ENCODE peak calls at places on chromosomes 7 and 10, in nine cellular contexts. Y, P, N, D, S, X, G, W and K are unnamed samples. For H3K4me1, the result is how much of the 10 kb centered on the place peaks cover.

GRCh38 chr10:71312840-71313789 is 5.9 kb upstream of the SLC29A3 start:
- DNase-seq in P (peak), D (no peak), N (no peak), X (no peak), W (peak), Y (peak), S (no peak), G (peak), K (peak)

GRCh38 chr10:26798298-26798697 is 62.5 kb downstream of the ABI1 start:
- DNase-seq in N (no peak), Y (no peak), X (no peak), D (no peak), S (no peak), G (no peak), P (no peak), W (no peak), K (no peak)

GRCh38 chr7:150717821-150718420 is 1.5 kb downstream of the GIMAP1 start:
- DNase-seq in Y (no peak), P (no peak), N (no peak), S (no peak), G (no peak), X (no peak), D (peak), W (no peak), K (no peak)

GRCh38 chr7:32427769-32428291 is 62.4 kb downstream of the LSM5 start:
- DNase-seq in G (peak), N (peak), W (peak), S (peak), D (peak), Y (peak), P (peak), X (peak), K (peak)

GRCh38 chr7:143316492-143316891 is 581 bp downstream of the CLCN1 start:
- DNase-seq in G (no peak), P (no peak), D (no peak), Y (no peak), S (no peak), N (no peak), W (no peak), X (no peak), K (no peak)

GRCh38 chr10:86261470-86261869 is 105.1 kb downstream of the GRID1 start:
- DNase-seq in P (no peak), N (no peak), G (no peak), D (no peak), X (no peak), Y (no peak), S (no peak), W (no peak), K (no peak)

GRCh38 chr10:15491856-15492255 is 120.8 kb upstream of the FAM171A1 start:
- DNase-seq in Y (no peak), G (no peak), D (no peak), X (no peak), P (no peak), W (no peak), S (no peak), N (no peak), K (no peak)

GRCh38 chr7:27160147-27160545 is 3.7 kb upstream of the HOXA7 start:
- DNase-seq in P (peak), X (no peak), D (no peak), S (no peak), Y (no peak), W (peak), N (no peak), G (peak), K (peak)

GRCh38 chr7:91164948-91165845 is 99.0 kb upstream of the FZD1 start:
- DNase-seq in N (no peak), S (no peak), P (no peak), X (no peak), W (no peak), G (no peak), Y (no peak), D (no peak), K (no peak)

GRCh38 chr10:110460111-110460809 is 37.4 kb upstream of the DUSP5 start:
- DNase-seq in G (peak), D (peak), S (peak), Y (no peak), N (peak), X (no peak), P (peak), W (no peak), K (peak)

GRCh38 chr7:1604383-1604782 is 34.6 kb upstream of the PSMG3 start:
- DNase-seq in N (no peak), Y (no peak), P (no peak), X (no peak), W (no peak), S (no peak), D (no peak), G (no peak), K (no peak)

GRCh38 chr7:2123360-2123759 is 109.4 kb downstream of the MAD1L1 start:
- DNase-seq in S (no peak), Y (no peak), X (no peak), W (no peak), D (no peak), N (no peak), G (peak), P (no peak), K (no peak)

GRCh38 chr10:96570983-96571964 is 15.5 kb downstream of the TM9SF3 start:
- DNase-seq in G (no peak), W (no peak), P (no peak), S (no peak), X (no peak), N (no peak), Y (no peak), D (no peak), K (no peak)
- H3K27ac ChIP-seq in G (no peak), W (no peak), P (no peak), S (no peak), X (no peak), N (no peak), Y (peak), D (no peak), K (no peak)

DNA sequence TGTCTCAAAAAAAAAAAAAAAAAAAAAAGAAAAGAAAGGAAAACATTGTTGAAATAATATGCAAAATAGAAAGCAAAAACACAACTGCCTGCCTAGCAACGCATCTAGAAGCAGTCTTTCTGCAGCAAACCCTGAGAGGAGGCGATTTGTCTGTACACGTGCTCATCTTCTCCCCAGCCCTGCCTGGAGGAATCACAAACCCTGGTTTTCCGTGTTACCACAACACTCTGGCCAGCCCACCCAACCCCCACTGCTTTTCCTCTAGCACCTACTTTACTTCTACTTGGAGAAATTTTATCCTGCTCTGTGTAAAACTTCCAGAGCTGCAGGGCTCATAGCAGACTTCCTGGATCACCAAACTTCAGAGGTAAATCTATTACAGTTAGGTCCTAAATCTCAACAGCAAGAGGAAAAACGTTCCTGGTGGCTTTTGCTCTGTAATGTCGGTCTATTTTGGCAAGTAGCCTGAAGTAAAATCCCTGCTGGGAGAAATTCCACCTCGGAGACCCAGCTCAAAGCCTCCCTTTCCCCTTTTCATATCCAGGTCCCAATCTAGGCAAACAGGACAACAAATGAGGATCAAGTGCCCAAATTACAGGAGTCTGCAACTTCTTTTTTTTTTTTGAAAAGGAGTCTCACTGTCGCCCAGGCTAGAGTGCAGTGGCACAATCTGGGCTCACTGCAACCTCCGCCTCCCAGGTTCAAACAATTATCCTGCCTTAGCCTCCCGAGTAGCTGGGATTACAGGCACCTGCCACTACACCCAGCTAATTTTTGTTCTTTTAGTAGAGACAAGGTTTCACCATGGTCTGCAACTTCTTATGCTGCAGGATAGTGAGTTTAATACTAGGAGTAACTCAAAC is 91.6 kb downstream of the DNMBP start:
- DNase-seq in X (no peak), G (peak), Y (no peak), P (peak), N (no peak), D (peak), S (peak), W (peak), K (no peak)
- H3K4me3 ChIP-seq in X (no peak), G (peak), Y (no peak), P (peak), N (no peak), D (no peak), S (peak), W (peak), K (peak)

GRCh38 chr7:41885748-41886147 is 182.9 kb upstream of the INHBA start:
- DNase-seq in D (no peak), Y (no peak), P (no peak), X (no peak), S (no peak), W (no peak), G (no peak), N (no peak), K (no peak)

GRCh38 chr7:41887446-41887845 is 184.6 kb upstream of the INHBA start:
- DNase-seq in D (no peak), N (no peak), S (no peak), P (no peak), G (no peak), W (no peak), X (no peak), Y (no peak), K (no peak)

GRCh38 chr7:41885078-41885477 is 182.2 kb upstream of the INHBA start:
- DNase-seq in S (no peak), D (no peak), N (no peak), P (no peak), W (no peak), G (no peak), X (no peak), Y (no peak), K (no peak)

GRCh38 chr7:41886906-41887311 is 184.0 kb upstream of the INHBA start:
- DNase-seq in P (peak), X (no peak), N (no peak), S (no peak), G (peak), Y (no peak), W (peak), D (no peak), K (peak)

GRCh38 chr7:41886257-41886905 is 183.5 kb upstream of the INHBA start:
- DNase-seq in S (no peak), W (peak), G (peak), P (peak), D (no peak), X (no peak), N (no peak), Y (no peak), K (peak)
- H3K4me1 ChIP-seq in S (under half), W (under half), G (under half), P (under half), D (under half), X (under half), N (under half), Y (under half), K (under half)

GRCh38 chr7:132075573-132075972 is 500.7 kb downstream of the PLXNA4 start:
- DNase-seq in Y (no peak), N (no peak), G (no peak), S (no peak), P (no peak), D (no peak), W (no peak), X (no peak), K (no peak)

GRCh38 chr7:132072873-132073272 is 503.4 kb downstream of the PLXNA4 start:
- DNase-seq in W (no peak), Y (no peak), N (no peak), P (no peak), G (no peak), X (no peak), S (no peak), D (no peak), K (no peak)

GRCh38 chr7:132076301-132077049 is 499.8 kb downstream of the PLXNA4 start:
- DNase-seq in G (no peak), X (no peak), P (no peak), S (no peak), Y (no peak), W (no peak), N (no peak), D (no peak), K (no peak)

GRCh38 chr7:132073920-132074589 is 502.2 kb downstream of the PLXNA4 start:
- DNase-seq in Y (no peak), G (no peak), W (no peak), N (no peak), D (no peak), P (no peak), X (no peak), S (no peak), K (no peak)

DNA sequence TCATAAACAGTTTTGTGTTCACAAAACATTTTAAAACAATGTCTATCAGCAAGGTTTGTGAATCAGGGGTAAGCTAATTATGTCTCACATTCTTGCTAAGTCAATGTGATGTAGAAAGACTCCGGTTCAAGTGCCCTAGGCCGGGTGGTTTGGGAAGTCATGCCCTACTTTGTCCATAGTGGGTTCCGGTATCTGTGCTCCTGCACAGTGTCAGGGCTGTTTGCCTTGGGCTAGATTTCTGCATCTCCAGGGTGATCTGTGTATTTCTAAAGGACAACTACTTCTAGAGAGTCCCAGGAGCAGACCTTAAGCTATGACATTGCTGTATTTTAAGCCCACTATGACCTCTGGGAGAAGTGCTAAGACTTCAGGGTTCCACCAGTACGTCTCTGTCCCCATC is 504.1 kb downstream of the PLXNA4 start:
- DNase-seq in N (no peak), D (no peak), Y (no peak), W (no peak), S (no peak), G (no peak), P (no peak), X (no peak), K (no peak)
- H3K27ac ChIP-seq in N (no peak), D (no peak), Y (no peak), W (no peak), S (no peak), G (no peak), P (no peak), X (no peak), K (no peak)

DNA sequence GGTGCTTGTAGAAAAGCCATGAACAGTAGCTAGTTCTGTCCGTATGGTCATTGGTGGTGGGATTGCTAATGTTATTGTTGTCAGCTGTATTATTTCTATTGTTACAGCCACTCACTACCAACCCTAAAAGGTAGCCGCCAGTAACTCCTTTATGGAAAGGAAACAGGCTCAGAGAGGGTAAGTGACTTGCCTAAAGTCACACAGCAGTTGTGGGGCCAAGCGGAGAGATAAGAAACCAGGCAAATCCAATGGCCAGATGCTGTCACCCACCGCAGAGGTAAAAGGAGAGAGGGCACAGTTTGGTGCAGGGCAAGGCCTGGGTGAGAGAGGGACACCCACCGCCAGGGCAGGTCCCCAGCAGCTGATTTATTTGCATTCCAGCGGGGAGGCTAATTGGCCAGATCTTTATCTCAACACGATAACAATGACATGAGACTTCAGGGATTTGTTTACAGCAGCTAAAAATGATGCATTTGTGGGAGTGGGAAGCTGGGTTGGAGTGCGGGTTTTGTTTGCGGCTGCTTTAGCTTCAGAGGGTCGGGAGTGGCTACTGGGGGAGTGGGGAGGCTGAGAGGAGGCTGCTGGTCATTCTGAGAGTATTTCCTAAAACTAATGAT is 8.6 kb upstream of the NKX2-3 start:
- DNase-seq in X (no peak), Y (no peak), G (no peak), W (no peak), P (no peak), N (no peak), D (no peak), S (no peak), K (no peak)
- H3K4me3 ChIP-seq in X (no peak), Y (no peak), G (no peak), W (no peak), P (no peak), N (no peak), D (no peak), S (no peak), K (no peak)

GRCh38 chr7:112162161-112163020 is 43.8 kb downstream of the DOCK4 start:
- DNase-seq in N (no peak), W (no peak), P (peak), D (peak), G (peak), Y (peak), X (no peak), S (peak), K (peak)
- H3K4me1 ChIP-seq in N (under half), W (under half), P (half or more), D (half or more), G (under half), Y (under half), X (under half), S (half or more), K (under half)

GRCh38 chr10:63319231-63319630 is 146.5 kb downstream of the JMJD1C start:
- DNase-seq in W (no peak), Y (no peak), G (no peak), D (no peak), X (no peak), S (no peak), N (no peak), P (no peak), K (no peak)

GRCh38 chr10:63318491-63318890 is 147.3 kb downstream of the JMJD1C start:
- DNase-seq in W (no peak), P (no peak), Y (no peak), D (no peak), G (no peak), S (no peak), X (no peak), N (no peak), K (no peak)

GRCh38 chr10:63313066-63313465 is 152.7 kb downstream of the JMJD1C start:
- DNase-seq in P (no peak), W (no peak), Y (no peak), N (no peak), S (no peak), X (no peak), G (no peak), D (no peak), K (no peak)

DNA sequence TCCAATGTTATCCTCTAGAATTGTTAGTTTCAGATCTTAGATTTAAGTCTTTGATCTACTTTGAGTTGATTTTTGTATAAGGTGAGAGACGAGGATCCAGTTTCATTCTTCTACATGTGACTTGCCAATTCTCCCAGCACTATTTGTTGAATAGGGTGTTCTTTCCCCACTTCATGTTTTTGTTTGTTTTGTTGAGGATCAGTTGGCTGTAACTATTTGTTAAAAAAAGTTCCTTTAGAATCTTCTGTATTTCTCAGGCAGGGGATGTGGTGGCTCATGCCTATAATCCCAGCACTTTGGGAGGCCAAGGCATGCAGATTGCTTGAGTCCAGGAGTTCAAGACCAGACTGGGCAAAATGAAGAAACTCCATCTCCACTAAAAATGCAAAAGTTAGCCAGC is 151.8 kb downstream of the JMJD1C start:
- DNase-seq in G (no peak), W (no peak), X (no peak), Y (no peak), D (no peak), N (no peak), P (no peak), S (no peak), K (no peak)
- H3K27ac ChIP-seq in G (no peak), W (no peak), X (no peak), Y (no peak), D (no peak), N (no peak), P (no peak), S (no peak), K (no peak)